ENCODE peak calls at places on chromosomes 5 and 9, in eight cellular contexts. T is A549, B is GM12878, R is HepG2, O is HCT116, X is K562, J is H1, C is endothelial cell of umbilical vein. S is an unnamed sample.

GRCh38 chr5:16930487-16930886 is 5.6 kb downstream of the MYO10 start:
- DNase-seq in C (no peak), O (no peak), R (no peak), B (no peak), T (no peak), X (no peak), J (no peak), S (no peak)

GRCh38 chr9:120387257-120387999 is 192.5 kb downstream of the CDK5RAP2 start:
- DNase-seq in C (no peak), B (no peak), O (no peak), X (no peak), T (no peak), R (peak), J (no peak), S (no peak)

GRCh38 chr5:181161534-181162175 is 14.3 kb downstream of the OR2V2 start:
- DNase-seq in R (no peak), C (no peak), B (no peak), J (no peak), X (peak), O (no peak), T (no peak), S (no peak)

GRCh38 chr9:109972026-109973005 is 192.3 kb downstream of the PALM2AKAP2 start:
- DNase-seq in B (peak), R (no peak), J (no peak), T (no peak), O (no peak), C (no peak), X (no peak), S (peak)

GRCh38 chr5:135221187-135221473 is 177.9 kb downstream of the MACROH2A1 start:
- DNase-seq in T (no peak), C (no peak), X (no peak), J (no peak), O (no peak), R (no peak), B (no peak), S (no peak)

GRCh38 chr5:96709152-96709821 is 47.1 kb downstream of the CAST start:
- DNase-seq in R (no peak), B (no peak), J (no peak), T (no peak), X (no peak), C (no peak), O (no peak), S (no peak)

GRCh38 chr5:90169078-90169477 is 240.5 kb downstream of the CETN3 start:
- DNase-seq in O (no peak), T (no peak), X (no peak), C (no peak), R (no peak), J (no peak), B (no peak), S (no peak)

GRCh38 chr5:54013556-54014157 is 296.7 kb downstream of the ARL15 start:
- DNase-seq in R (no peak), T (no peak), O (peak), X (peak), J (no peak), C (peak), B (no peak), S (peak)

GRCh38 chr5:50593681-50594080 is 72.8 kb upstream of the PARP8 start:
- DNase-seq in J (no peak), O (no peak), T (no peak), B (no peak), X (no peak), C (no peak), R (no peak), S (peak)

GRCh38 chr5:96736937-96737336 is 70.8 kb downstream of the ERAP1 start:
- DNase-seq in B (no peak), C (no peak), R (no peak), O (no peak), T (no peak), J (no peak), X (no peak), S (no peak)

GRCh38 chr9:77648458-77649108 is 461 bp upstream of the GNA14 start:
- DNase-seq in O (no peak), R (no peak), X (no peak), J (no peak), B (no peak), C (peak), T (no peak), S (peak)

GRCh38 chr5:181086410-181087229 is 44.3 kb downstream of the OR2V1 start:
- DNase-seq in T (no peak), R (peak), O (no peak), J (no peak), B (no peak), X (no peak), C (no peak), S (no peak)

GRCh38 chr9:86322973-86323644 is 31.1 kb downstream of the TUT7 start:
- DNase-seq in X (no peak), B (no peak), C (peak), R (no peak), T (no peak), J (no peak), O (no peak), S (no peak)

GRCh38 chr5:9212605-9213004 is 333.3 kb downstream of the SEMA5A start:
- DNase-seq in B (no peak), C (no peak), X (no peak), T (no peak), J (no peak), R (no peak), O (no peak), S (no peak)

GRCh38 chr5:9209846-9210547 is 335.9 kb downstream of the SEMA5A start:
- DNase-seq in B (no peak), J (no peak), X (no peak), T (no peak), R (no peak), O (no peak), C (no peak), S (peak)

DNA sequence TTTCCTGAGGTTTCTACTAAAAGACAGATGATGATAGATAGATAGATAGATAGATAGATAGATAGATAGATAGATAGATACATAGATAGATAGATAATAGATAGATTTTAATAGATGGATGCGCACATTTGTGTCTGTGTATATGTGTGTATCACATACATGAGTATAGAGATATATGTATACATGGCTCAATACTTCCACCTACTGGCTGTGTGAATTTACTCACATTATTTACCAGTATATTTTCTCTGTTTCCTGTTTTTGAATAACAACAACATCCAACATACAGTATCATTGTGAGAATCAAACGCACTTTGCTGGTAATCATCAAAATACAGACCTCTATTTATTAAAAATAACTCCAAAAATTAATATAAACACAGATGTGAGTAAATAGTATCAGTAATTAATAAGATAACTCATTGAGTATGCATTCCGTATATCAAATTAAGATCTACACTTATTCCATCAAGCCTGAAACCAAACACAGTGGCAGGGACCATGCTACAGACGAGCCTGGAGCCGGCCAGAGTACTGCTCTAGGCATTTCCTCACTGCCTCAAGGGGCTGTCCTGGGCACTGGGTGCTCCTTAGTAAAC is 338.0 kb downstream of the SEMA5A start:
- DNase-seq in R (peak), C (peak), X (peak), O (peak), T (peak), J (no peak), B (no peak), S (peak)
- TF ChIP-seq MAX in R (no peak), C (no peak), X (no peak), O (no peak), T (no peak), J (no peak), B (no peak), S (no peak)

DNA sequence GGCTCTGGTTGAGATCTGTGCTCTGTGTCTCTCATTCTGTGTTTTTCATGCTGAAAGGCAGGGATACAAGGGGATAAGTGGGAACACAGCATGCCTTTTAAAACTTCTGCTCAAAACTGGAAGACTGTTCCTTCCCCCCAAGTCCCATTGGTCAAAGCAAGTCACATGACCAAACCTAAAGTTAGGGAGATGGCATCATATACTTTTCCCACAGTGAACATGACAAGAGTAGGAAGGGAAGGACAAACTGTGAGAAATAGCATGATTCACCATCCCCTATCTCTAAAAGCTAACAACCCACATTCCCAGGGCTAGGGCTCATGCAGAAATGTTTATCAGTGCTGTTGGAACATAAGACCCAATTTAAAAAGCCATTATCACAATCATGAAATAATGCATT is 24.2 kb upstream of the SHISAL2B start:
- DNase-seq in T (no peak), J (no peak), B (no peak), O (no peak), R (no peak), C (no peak), X (no peak), S (no peak)
- H3K4me3 ChIP-seq in T (no peak), J (no peak), B (no peak), O (no peak), R (no peak), C (no peak), X (no peak), S (no peak)

DNA sequence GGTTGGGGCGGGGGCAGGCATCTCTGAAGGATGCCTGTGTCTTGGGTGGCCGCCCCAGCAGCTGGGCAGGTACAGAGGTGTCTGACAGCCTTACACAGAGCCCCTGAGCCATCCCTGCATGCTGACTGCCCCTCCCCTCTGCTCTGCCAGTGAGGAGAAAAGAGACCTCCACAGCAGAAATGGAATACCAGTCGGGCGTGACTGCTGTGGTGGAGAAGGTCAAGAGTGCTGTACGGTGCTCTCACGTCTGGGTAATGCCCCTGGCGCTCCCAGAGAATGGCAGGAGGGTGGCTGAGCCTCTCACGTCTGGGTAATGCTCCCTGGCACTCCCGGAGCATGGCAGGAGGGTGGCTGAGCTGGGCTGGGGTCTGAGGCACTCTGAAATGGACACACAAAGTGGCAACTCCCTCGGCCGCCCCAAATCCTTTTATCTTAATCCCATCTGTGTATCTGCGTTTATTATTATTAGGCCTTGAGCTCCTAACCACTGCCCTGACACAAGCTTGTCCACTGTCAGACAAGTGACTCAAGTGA is 2.5 kb upstream of the RABL6 start:
- DNase-seq in C (no peak), B (no peak), O (no peak), X (no peak), R (no peak), J (no peak), T (no peak), S (no peak)
- TF ChIP-seq POLR2A in C (no peak), B (no peak), O (no peak), X (no peak), R (no peak), J (no peak), T (no peak), S (no peak)

GRCh38 chr5:128053291-128053954 is 30.1 kb upstream of the SLC12A2 start:
- DNase-seq in C (no peak), O (no peak), X (no peak), J (no peak), B (no peak), R (peak), T (no peak), S (peak)
- TF ChIP-seq MAX in C (no peak), O (no peak), X (no peak), J (no peak), B (no peak), R (no peak), T (no peak), S (no peak)

GRCh38 chr5:119275873-119276214 is 80.0 kb upstream of the TNFAIP8 start:
- DNase-seq in J (no peak), R (no peak), O (no peak), X (no peak), T (no peak), C (no peak), B (peak), S (peak)
- H3K4me3 ChIP-seq in J (no peak), R (no peak), O (no peak), X (no peak), T (no peak), C (no peak), B (peak), S (no peak)

DNA sequence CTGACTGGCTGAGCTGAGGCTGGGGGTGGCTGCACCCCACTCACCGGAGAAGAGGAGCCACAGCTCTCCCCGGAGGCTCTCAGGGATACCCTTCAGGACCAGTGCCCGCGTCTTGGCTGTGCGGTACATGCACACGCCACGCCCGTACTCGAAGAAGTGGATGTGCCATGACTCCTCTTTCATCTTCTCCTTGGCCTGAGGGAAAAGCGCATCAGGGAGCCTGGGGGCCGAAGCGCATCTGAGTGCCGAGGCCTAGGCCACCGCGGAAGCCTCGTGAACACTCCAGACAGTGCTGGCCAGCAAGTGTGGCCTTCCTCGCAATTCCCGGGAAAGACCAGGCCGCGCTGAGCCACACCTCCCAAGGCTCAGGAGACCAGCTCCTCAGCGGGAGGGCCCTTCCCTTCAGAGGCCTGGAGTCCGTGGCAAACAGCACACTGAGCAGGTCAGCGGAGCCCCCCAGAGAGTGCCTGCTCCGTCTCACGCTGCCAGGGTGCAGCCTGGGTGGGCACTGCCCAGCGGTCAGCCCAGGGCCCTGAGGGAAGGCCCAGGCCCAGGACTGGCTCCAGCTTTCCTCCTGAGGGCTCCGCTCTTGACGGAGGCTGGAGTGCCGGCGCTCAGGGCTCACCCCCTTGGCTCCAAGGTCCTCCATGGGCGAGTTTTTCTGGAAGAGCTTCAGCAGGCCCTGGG is 20.5 kb upstream of the MRNIP start:
- DNase-seq in C (no peak), J (no peak), R (no peak), B (no peak), O (no peak), X (no peak), T (no peak), S (no peak)
- TF ChIP-seq POLR2A in C (no peak), J (no peak), R (no peak), B (no peak), O (no peak), X (no peak), T (no peak), S (no peak)